ENCODE peak calls at places on chromosomes 1 and 21, in five cellular contexts. One of them, this sample, is unnamed. For H3K36me3, the result is how much of the 10 kb centered on the place peaks cover.

GRCh38 chr1:185375583-185375982 is 58.5 kb upstream of the IVNS1ABP start:
- DNase-seq in mammary epithelial cell: peak
- DNase-seq in breast epithelium: no peak
- DNase-seq in sigmoid colon: peak
- DNase-seq in BJ: no peak
- DNase-seq in this sample: no peak

GRCh38 chr1:8200317-8201115 is 117.4 kb upstream of the SLC45A1 start:
- DNase-seq in breast epithelium: no peak
- DNase-seq in sigmoid colon: peak
- DNase-seq in mammary epithelial cell: no peak
- DNase-seq in BJ: no peak
- DNase-seq in this sample: no peak

GRCh38 chr1:7331926-7332535 is 439.1 kb upstream of the VAMP3 start:
- DNase-seq in breast epithelium: no peak
- DNase-seq in BJ: no peak
- DNase-seq in sigmoid colon: no peak
- DNase-seq in mammary epithelial cell: no peak
- DNase-seq in this sample: no peak

GRCh38 chr21:45297329-45297728 is 9.6 kb upstream of the POFUT2 start:
- DNase-seq in breast epithelium: no peak
- DNase-seq in sigmoid colon: peak
- DNase-seq in mammary epithelial cell: no peak
- DNase-seq in BJ: no peak
- DNase-seq in this sample: no peak

GRCh38 chr1:178393370-178393769 is 103.4 kb downstream of the CLEC20A start:
- DNase-seq in sigmoid colon: no peak
- DNase-seq in breast epithelium: no peak
- DNase-seq in mammary epithelial cell: no peak
- DNase-seq in BJ: no peak
- DNase-seq in this sample: no peak

GRCh38 chr1:62286778-62287224 is 32.4 kb downstream of the KANK4 start:
- DNase-seq in sigmoid colon: no peak
- DNase-seq in mammary epithelial cell: peak
- DNase-seq in BJ: no peak
- DNase-seq in breast epithelium: no peak
- DNase-seq in this sample: no peak

GRCh38 chr1:65177457-65177856 is 29.5 kb downstream of the AK4 start:
- DNase-seq in BJ: no peak
- DNase-seq in breast epithelium: no peak
- DNase-seq in mammary epithelial cell: peak
- DNase-seq in sigmoid colon: no peak
- DNase-seq in this sample: peak

GRCh38 chr1:70483342-70483741 is 72.3 kb downstream of the CTH start:
- DNase-seq in breast epithelium: no peak
- DNase-seq in sigmoid colon: no peak
- DNase-seq in BJ: no peak
- DNase-seq in mammary epithelial cell: no peak
- DNase-seq in this sample: no peak

GRCh38 chr1:203990118-203990517 is 82.8 kb upstream of the SOX13 start:
- DNase-seq in mammary epithelial cell: no peak
- DNase-seq in breast epithelium: no peak
- DNase-seq in BJ: no peak
- DNase-seq in sigmoid colon: no peak
- DNase-seq in this sample: no peak

DNA sequence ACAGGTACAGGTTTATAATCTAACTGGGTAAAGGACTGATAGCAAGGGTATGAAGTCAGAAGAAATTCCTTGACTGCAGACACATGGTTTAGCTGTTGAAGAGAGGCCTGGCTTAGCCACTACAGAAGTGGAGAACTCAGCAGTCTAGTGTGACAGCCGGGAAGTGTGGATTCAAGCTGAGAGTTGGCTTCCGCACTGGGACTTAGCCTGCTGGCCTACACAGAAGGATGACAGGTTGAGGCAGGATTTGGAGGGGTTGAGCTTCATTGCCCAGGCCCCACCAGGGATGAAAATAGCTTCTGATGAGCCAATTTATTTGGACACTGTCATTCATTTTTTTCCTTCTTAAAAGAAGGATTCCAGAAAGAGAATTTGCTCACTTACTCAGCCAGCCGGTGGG is 284.4 kb downstream of the PCP4 start:
- DNase-seq in mammary epithelial cell: no peak
- DNase-seq in BJ: no peak
- DNase-seq in breast epithelium: no peak
- DNase-seq in sigmoid colon: no peak
- DNase-seq in this sample: no peak
- H3K36me3 ChIP-seq in mammary epithelial cell: under half
- H3K36me3 ChIP-seq in BJ: under half
- H3K36me3 ChIP-seq in breast epithelium: under half
- H3K36me3 ChIP-seq in sigmoid colon: under half
- H3K36me3 ChIP-seq in this sample: under half

DNA sequence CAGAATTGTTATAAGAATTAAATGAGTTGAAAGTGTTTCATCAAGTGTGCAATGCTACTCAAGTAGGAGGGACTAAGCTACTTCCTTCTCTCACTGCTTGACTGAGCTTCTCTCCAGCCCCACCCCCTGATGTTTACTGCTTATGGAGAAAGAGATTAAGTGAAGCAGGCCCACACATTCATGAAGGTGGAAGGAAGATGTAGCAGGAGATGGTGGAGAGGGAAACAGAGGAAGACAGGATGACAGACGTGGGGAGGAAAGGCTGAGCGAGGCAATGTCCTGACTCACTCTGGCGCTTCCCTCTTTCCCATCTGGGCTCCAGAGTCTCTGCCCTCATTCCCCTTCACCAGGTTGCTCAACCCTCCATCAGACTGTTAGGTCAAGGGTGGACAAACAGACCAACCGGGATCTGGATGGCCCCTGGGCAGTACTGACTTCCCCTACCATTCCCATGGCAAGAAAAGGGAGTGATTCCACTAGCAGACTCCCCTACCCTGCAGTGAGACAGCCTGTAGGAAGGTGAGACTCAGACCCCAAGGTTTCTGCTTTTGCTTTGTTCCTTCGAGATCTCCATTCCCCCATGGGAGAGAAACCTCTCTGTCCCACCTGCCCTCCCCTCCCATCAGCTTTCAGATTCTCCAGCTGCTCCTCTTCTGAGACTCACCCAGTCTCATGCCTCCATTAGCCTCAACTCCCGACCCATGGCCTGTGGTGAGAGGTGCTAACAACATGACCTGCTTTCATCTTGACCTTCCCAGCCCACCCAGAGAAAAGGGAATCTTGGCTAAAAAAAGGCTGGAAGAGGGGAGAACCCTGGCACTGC is 3.1 kb upstream of the ARHGEF2 start:
- DNase-seq in sigmoid colon: peak
- DNase-seq in mammary epithelial cell: no peak
- DNase-seq in BJ: no peak
- DNase-seq in breast epithelium: no peak
- DNase-seq in this sample: no peak
- H3K4me3 ChIP-seq in sigmoid colon: no peak
- H3K4me3 ChIP-seq in mammary epithelial cell: no peak
- H3K4me3 ChIP-seq in BJ: peak
- H3K4me3 ChIP-seq in breast epithelium: no peak
- H3K4me3 ChIP-seq in this sample: no peak

DNA sequence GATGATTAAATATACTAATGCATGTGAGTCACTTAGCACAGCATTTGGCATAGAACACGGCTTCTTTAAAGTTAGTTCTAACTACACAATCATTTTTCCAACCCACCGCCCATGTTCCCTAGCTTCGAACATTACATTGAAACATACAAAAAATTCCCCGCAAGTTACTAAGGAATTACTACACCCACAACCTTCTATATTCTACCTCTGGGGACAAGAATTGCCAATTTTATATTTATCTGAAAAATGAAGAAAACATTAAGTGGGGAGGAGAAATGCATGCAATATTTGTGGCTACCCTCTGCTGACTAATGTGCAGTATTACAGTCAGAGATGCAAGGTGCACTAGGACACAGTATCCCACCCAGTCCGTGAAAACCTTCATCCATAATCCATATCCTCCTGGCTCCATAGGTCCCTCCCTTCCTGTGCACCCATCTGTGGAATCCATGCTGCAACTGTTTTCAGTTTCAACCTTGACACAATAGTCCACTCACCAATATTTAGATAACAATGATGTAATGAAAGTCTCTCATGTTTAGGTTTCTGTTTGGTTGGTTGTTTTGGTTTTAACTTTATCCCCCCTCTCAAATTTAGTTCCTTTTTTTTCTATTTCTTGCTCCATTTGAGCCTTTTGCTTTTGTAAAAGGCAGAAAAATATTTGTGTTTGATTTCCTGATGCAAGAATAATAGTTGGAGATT is 31.6 kb downstream of the RGS5 start:
- DNase-seq in sigmoid colon: no peak
- DNase-seq in breast epithelium: no peak
- DNase-seq in BJ: no peak
- DNase-seq in mammary epithelial cell: peak
- DNase-seq in this sample: no peak
- TF ChIP-seq CTCF in sigmoid colon: peak
- TF ChIP-seq CTCF in breast epithelium: no peak
- TF ChIP-seq CTCF in BJ: peak
- TF ChIP-seq CTCF in mammary epithelial cell: peak
- TF ChIP-seq CTCF in this sample: peak

GRCh38 chr1:9248341-9249262 is 14.0 kb downstream of the H6PD start:
- DNase-seq in breast epithelium: no peak
- DNase-seq in mammary epithelial cell: no peak
- DNase-seq in sigmoid colon: no peak
- DNase-seq in BJ: no peak
- DNase-seq in this sample: no peak
- H3K36me3 ChIP-seq in breast epithelium: under half
- H3K36me3 ChIP-seq in mammary epithelial cell: under half
- H3K36me3 ChIP-seq in sigmoid colon: under half
- H3K36me3 ChIP-seq in BJ: under half
- H3K36me3 ChIP-seq in this sample: under half

This sample was measured in kidney epithelial cell.